ENCODE peak calls at places on chromosome 3, in five cellular contexts. One of them, this sample, is unnamed.

GRCh38 chr3:116000315-116000714 is 377.0 kb downstream of the GAP43 start:
- DNase-seq in H1: no peak
- DNase-seq in HepG2: peak
- DNase-seq in GM12878: peak
- DNase-seq in K562: peak
- DNase-seq in this sample: peak

GRCh38 chr3:168862466-168862865 is 766.7 kb upstream of the GOLIM4 start:
- DNase-seq in H1: no peak
- DNase-seq in HepG2: no peak
- DNase-seq in GM12878: no peak
- DNase-seq in K562: no peak
- DNase-seq in this sample: no peak

GRCh38 chr3:170703121-170703588 is 117.3 kb upstream of the SLC7A14 start:
- DNase-seq in H1: no peak
- DNase-seq in HepG2: no peak
- DNase-seq in GM12878: no peak
- DNase-seq in K562: peak
- DNase-seq in this sample: no peak

GRCh38 chr3:13091898-13092620 is 18.8 kb upstream of the IQSEC1 start:
- DNase-seq in H1: peak
- DNase-seq in HepG2: peak
- DNase-seq in GM12878: no peak
- DNase-seq in K562: peak
- DNase-seq in this sample: peak

GRCh38 chr3:107796786-107797185 is 274.0 kb downstream of the BBX start:
- DNase-seq in H1: no peak
- DNase-seq in HepG2: peak
- DNase-seq in GM12878: no peak
- DNase-seq in K562: no peak
- DNase-seq in this sample: no peak

GRCh38 chr3:134242649-134243637 is 7.7 kb downstream of the RYK start:
- DNase-seq in H1: no peak
- DNase-seq in HepG2: peak
- DNase-seq in GM12878: no peak
- DNase-seq in K562: no peak
- DNase-seq in this sample: no peak

GRCh38 chr3:146187334-146187950 is 26.5 kb upstream of the PLOD2 start:
- DNase-seq in H1: no peak
- DNase-seq in HepG2: no peak
- DNase-seq in GM12878: no peak
- DNase-seq in K562: no peak
- DNase-seq in this sample: peak

GRCh38 chr3:48502728-48503168 is 1.2 kb downstream of the SHISA5 start:
- DNase-seq in H1: no peak
- DNase-seq in HepG2: no peak
- DNase-seq in GM12878: no peak
- DNase-seq in K562: no peak
- DNase-seq in this sample: no peak

GRCh38 chr3:113255100-113255853 is 43.9 kb downstream of the BOC start:
- DNase-seq in H1: no peak
- DNase-seq in HepG2: no peak
- DNase-seq in GM12878: no peak
- DNase-seq in K562: peak
- DNase-seq in this sample: no peak

GRCh38 chr3:159762238-159762637 is 226.4 kb upstream of the IL12A start:
- DNase-seq in H1: no peak
- DNase-seq in HepG2: no peak
- DNase-seq in GM12878: no peak
- DNase-seq in K562: no peak
- DNase-seq in this sample: peak

GRCh38 chr3:72299321-72299802 is 514.4 kb upstream of the PROK2 start:
- DNase-seq in H1: no peak
- DNase-seq in HepG2: no peak
- DNase-seq in GM12878: no peak
- DNase-seq in K562: no peak
- DNase-seq in this sample: no peak

GRCh38 chr3:13139471-13140065 is 66.3 kb upstream of the IQSEC1 start:
- DNase-seq in H1: no peak
- DNase-seq in HepG2: no peak
- DNase-seq in GM12878: no peak
- DNase-seq in K562: no peak
- DNase-seq in this sample: no peak

GRCh38 chr3:46853441-46854410 is 9.5 kb downstream of the MYL3 start:
- DNase-seq in H1: no peak
- DNase-seq in HepG2: no peak
- DNase-seq in GM12878: no peak
- DNase-seq in K562: no peak
- DNase-seq in this sample: no peak

GRCh38 chr3:59609967-59610366 is 560.1 kb upstream of the CFAP20DC start:
- DNase-seq in H1: no peak
- DNase-seq in HepG2: no peak
- DNase-seq in GM12878: no peak
- DNase-seq in K562: no peak
- DNase-seq in this sample: no peak

GRCh38 chr3:107216711-107217110 is 160.5 kb upstream of the CCDC54 start:
- DNase-seq in H1: no peak
- DNase-seq in HepG2: no peak
- DNase-seq in GM12878: no peak
- DNase-seq in K562: no peak
- DNase-seq in this sample: no peak

GRCh38 chr3:122716667-122717066 is 36.0 kb downstream of the PARP14 start:
- DNase-seq in H1: no peak
- DNase-seq in HepG2: no peak
- DNase-seq in GM12878: no peak
- DNase-seq in K562: no peak
- DNase-seq in this sample: no peak

GRCh38 chr3:5002174-5002870 is 23.1 kb downstream of the BHLHE40 start:
- DNase-seq in H1: no peak
- DNase-seq in HepG2: no peak
- DNase-seq in GM12878: no peak
- DNase-seq in K562: peak
- DNase-seq in this sample: no peak

GRCh38 chr3:143307613-143308183 is 188.1 kb downstream of the CHST2 start:
- DNase-seq in H1: no peak
- DNase-seq in HepG2: no peak
- DNase-seq in GM12878: peak
- DNase-seq in K562: peak
- DNase-seq in this sample: peak

GRCh38 chr3:196227629-196228493 is 11.5 kb downstream of the SLC51A start:
- DNase-seq in H1: no peak
- DNase-seq in HepG2: peak
- DNase-seq in GM12878: no peak
- DNase-seq in K562: peak
- DNase-seq in this sample: no peak

DNA sequence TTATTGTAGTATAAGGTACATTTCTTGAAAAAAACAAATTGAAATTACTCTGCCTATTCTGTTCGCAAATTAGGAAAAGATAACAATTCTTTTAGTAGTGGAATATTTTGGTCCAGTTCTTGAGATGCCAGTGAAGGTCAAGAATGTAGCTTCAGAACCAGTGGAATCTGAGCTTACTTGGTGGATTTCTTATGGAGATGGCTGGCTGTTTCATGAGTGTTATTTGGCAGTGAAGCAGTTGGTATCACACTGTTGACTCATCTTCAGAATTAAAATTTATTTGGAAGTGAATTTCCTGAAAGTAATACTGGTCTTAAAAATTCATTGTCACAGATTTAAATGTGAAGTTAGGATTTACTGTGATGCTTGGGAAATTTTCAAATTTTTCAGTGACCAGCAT is 19.1 kb downstream of the RNF13 start:
- DNase-seq in H1: no peak
- DNase-seq in HepG2: no peak
- DNase-seq in GM12878: no peak
- DNase-seq in K562: no peak
- DNase-seq in this sample: no peak
- TF ChIP-seq KDM1A in H1: no peak
- TF ChIP-seq KDM1A in HepG2: no peak
- TF ChIP-seq KDM1A in GM12878: no peak
- TF ChIP-seq KDM1A in K562: no peak
- TF ChIP-seq KDM1A in this sample: no peak

DNA sequence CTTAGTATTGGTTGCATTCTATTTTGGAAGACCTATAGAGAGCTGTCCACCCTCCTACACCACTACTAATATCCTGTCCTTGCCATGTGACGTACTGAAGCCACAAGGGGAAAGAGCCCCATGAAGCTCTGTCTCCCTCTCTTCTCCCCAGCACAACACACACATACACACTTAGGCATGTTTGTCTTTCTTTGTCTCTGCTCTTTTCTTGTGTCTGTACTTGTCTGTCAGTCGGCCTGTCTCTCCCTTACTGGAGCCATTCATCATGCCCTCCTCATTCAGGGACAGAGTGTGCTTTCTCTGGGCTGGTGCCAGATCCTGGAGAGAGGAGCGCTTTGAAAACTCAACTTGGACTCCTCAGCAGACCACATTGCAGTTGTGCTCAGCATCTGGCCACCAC is 47.6 kb downstream of the PSMD6 start:
- DNase-seq in H1: no peak
- DNase-seq in HepG2: peak
- DNase-seq in GM12878: no peak
- DNase-seq in K562: no peak
- DNase-seq in this sample: no peak
- TF ChIP-seq KDM1A in H1: no peak
- TF ChIP-seq KDM1A in HepG2: no peak
- TF ChIP-seq KDM1A in GM12878: no peak
- TF ChIP-seq KDM1A in K562: no peak
- TF ChIP-seq KDM1A in this sample: no peak

GRCh38 chr3:87811953-87812352 is 246.9 kb downstream of the CGGBP1 start:
- DNase-seq in H1: no peak
- DNase-seq in HepG2: no peak
- DNase-seq in GM12878: no peak
- DNase-seq in K562: no peak
- DNase-seq in this sample: no peak

GRCh38 chr3:87805670-87806069 is 253.1 kb downstream of the CGGBP1 start:
- DNase-seq in H1: no peak
- DNase-seq in HepG2: no peak
- DNase-seq in GM12878: peak
- DNase-seq in K562: no peak
- DNase-seq in this sample: no peak

GRCh38 chr3:87810427-87810826 is 248.4 kb downstream of the CGGBP1 start:
- DNase-seq in H1: no peak
- DNase-seq in HepG2: no peak
- DNase-seq in GM12878: no peak
- DNase-seq in K562: no peak
- DNase-seq in this sample: no peak
- TF ChIP-seq KDM1A in H1: no peak
- TF ChIP-seq KDM1A in HepG2: no peak
- TF ChIP-seq KDM1A in GM12878: no peak
- TF ChIP-seq KDM1A in K562: no peak
- TF ChIP-seq KDM1A in this sample: no peak

GRCh38 chr3:50303038-50303815 is at the start of gene HYAL1:
- DNase-seq in H1: peak
- DNase-seq in HepG2: peak
- DNase-seq in GM12878: no peak
- DNase-seq in K562: peak
- DNase-seq in this sample: peak
- TF ChIP-seq KDM1A in H1: no peak
- TF ChIP-seq KDM1A in HepG2: peak
- TF ChIP-seq KDM1A in GM12878: no peak
- TF ChIP-seq KDM1A in K562: no peak
- TF ChIP-seq KDM1A in this sample: no peak

GRCh38 chr3:185560676-185561075 is 8.3 kb upstream of the LIPH start:
- DNase-seq in H1: no peak
- DNase-seq in HepG2: no peak
- DNase-seq in GM12878: no peak
- DNase-seq in K562: no peak
- DNase-seq in this sample: no peak

GRCh38 chr3:185561374-185561943 is 9.1 kb upstream of the LIPH start:
- DNase-seq in H1: no peak
- DNase-seq in HepG2: no peak
- DNase-seq in GM12878: no peak
- DNase-seq in K562: no peak
- DNase-seq in this sample: no peak

GRCh38 chr3:185559706-185560090 is 7.3 kb upstream of the LIPH start:
- DNase-seq in H1: peak
- DNase-seq in HepG2: no peak
- DNase-seq in GM12878: no peak
- DNase-seq in K562: no peak
- DNase-seq in this sample: no peak

GRCh38 chr3:185555948-185556347 is 3.6 kb upstream of the LIPH start:
- DNase-seq in H1: no peak
- DNase-seq in HepG2: no peak
- DNase-seq in GM12878: no peak
- DNase-seq in K562: no peak
- DNase-seq in this sample: no peak

GRCh38 chr3:185558395-185558794 is 6.0 kb upstream of the LIPH start:
- DNase-seq in H1: no peak
- DNase-seq in HepG2: peak
- DNase-seq in GM12878: no peak
- DNase-seq in K562: peak
- DNase-seq in this sample: no peak
- TF ChIP-seq KDM1A in H1: no peak
- TF ChIP-seq KDM1A in HepG2: no peak
- TF ChIP-seq KDM1A in GM12878: no peak
- TF ChIP-seq KDM1A in K562: no peak
- TF ChIP-seq KDM1A in this sample: no peak

DNA sequence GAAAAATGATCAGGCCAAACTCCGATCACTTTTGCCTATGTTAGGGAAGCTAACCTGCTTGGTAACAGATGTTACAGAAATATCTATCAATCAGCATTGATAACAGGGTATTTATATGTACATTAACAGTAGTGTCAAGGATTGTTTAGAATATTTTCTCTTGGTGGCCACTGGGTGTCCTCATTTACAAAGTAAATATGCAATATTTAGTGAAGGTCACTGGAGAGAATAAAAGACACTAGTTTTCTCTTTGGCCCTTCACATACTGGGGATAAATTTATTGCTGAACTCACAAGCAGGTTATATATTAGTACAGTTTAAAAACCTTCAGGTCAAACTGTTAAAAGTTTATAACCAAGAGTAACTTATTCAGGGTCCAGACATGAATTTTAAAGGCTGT is 69.0 kb downstream of the TIGIT start:
- DNase-seq in H1: no peak
- DNase-seq in HepG2: peak
- DNase-seq in GM12878: no peak
- DNase-seq in K562: peak
- DNase-seq in this sample: peak
- TF ChIP-seq KDM1A in H1: no peak
- TF ChIP-seq KDM1A in HepG2: no peak
- TF ChIP-seq KDM1A in GM12878: no peak
- TF ChIP-seq KDM1A in K562: no peak
- TF ChIP-seq KDM1A in this sample: no peak